ENCODE peak calls at places on chromosomes 7 and 10, in seven cellular contexts. D is globus pallidus, I is K562, Y is SW 1271, K is HT1080, C is substantia nigra, Q is A549. M is an unnamed sample.

GRCh38 chr7:69732203-69732602 is 133.9 kb downstream of the AUTS2 start:
- DNase-seq in C (no peak), K (peak), I (no peak), Y (no peak), Q (peak), D (no peak), M (peak)

GRCh38 chr7:32574626-32575025 is 79.3 kb downstream of the AVL9 start:
- DNase-seq in C (no peak), D (no peak), K (no peak), Y (no peak), I (no peak), Q (no peak), M (no peak)

GRCh38 chr10:117476716-117477115 is 65.8 kb upstream of the EMX2 start:
- DNase-seq in Y (no peak), C (no peak), D (no peak), K (no peak), I (no peak), Q (no peak), M (no peak)

GRCh38 chr10:47098238-47098637 is 187.0 kb downstream of the PTPN20 start:
- DNase-seq in C (no peak), I (no peak), Y (no peak), Q (no peak), D (no peak), K (no peak), M (no peak)

GRCh38 chr7:39624202-39624807 is 933 bp downstream of the RALA start:
- DNase-seq in I (peak), Q (peak), C (no peak), K (peak), Y (no peak), D (peak), M (peak)

GRCh38 chr7:113763226-113763625 is 155.6 kb downstream of the PPP1R3A start:
- DNase-seq in K (no peak), Y (no peak), C (no peak), D (no peak), I (no peak), Q (no peak), M (no peak)

GRCh38 chr10:113709221-113709838 is 29.6 kb downstream of the CASP7 start:
- DNase-seq in C (no peak), D (no peak), K (peak), Q (peak), I (no peak), Y (peak), M (peak)

GRCh38 chr10:88880287-88881094 is 446 bp downstream of the STAMBPL1 start:
- DNase-seq in Q (peak), C (peak), Y (peak), I (peak), K (peak), D (peak), M (peak)

GRCh38 chr10:35165112-35165511 is 38.5 kb downstream of the CREM start:
- DNase-seq in Y (no peak), C (no peak), Q (no peak), K (no peak), I (no peak), D (no peak), M (no peak)

GRCh38 chr7:80439894-80440811 is 71.7 kb downstream of the GNAT3 start:
- DNase-seq in Y (no peak), I (no peak), K (peak), Q (no peak), C (no peak), D (no peak), M (peak)

GRCh38 chr10:21607907-21608306 is 73.9 kb downstream of the MLLT10 start:
- DNase-seq in Q (no peak), D (no peak), Y (no peak), I (no peak), K (no peak), C (no peak), M (no peak)

GRCh38 chr10:75971402-75972211 is 540.2 kb downstream of the LRMDA start:
- DNase-seq in K (peak), Y (no peak), D (no peak), Q (no peak), C (no peak), I (no peak), M (peak)

GRCh38 chr10:63166742-63167258 is 33.7 kb downstream of the NRBF2 start:
- DNase-seq in C (no peak), K (peak), Q (peak), D (peak), I (peak), Y (peak), M (peak)

GRCh38 chr7:18902892-18903291 is 214.5 kb downstream of the TWIST1 start:
- DNase-seq in C (no peak), K (no peak), Y (no peak), I (no peak), D (no peak), Q (no peak), M (no peak)

GRCh38 chr7:124812764-124813163 is 47.2 kb upstream of the GPR37 start:
- DNase-seq in Q (no peak), D (no peak), I (no peak), K (no peak), C (no peak), Y (no peak), M (no peak)

GRCh38 chr7:35987016-35987415 is 166.0 kb upstream of the EEPD1 start:
- DNase-seq in Q (no peak), K (no peak), I (no peak), C (no peak), D (no peak), Y (no peak), M (no peak)

GRCh38 chr7:5210751-5211338 is 20.8 kb downstream of the WIPI2 start:
- DNase-seq in I (no peak), C (no peak), Y (no peak), K (no peak), Q (no peak), D (no peak), M (no peak)

GRCh38 chr10:96324447-96324846 is 20.2 kb downstream of the DNTT start:
- DNase-seq in D (no peak), Q (no peak), C (no peak), I (no peak), K (no peak), Y (no peak), M (no peak)

GRCh38 chr7:36487756-36488336 is 98.2 kb downstream of the ANLN start:
- DNase-seq in I (peak), K (peak), Q (peak), Y (peak), C (no peak), D (peak), M (peak)

GRCh38 chr10:8095962-8096361 is 41.5 kb downstream of the GATA3 start:
- DNase-seq in I (no peak), C (no peak), D (no peak), Q (no peak), K (no peak), Y (no peak), M (no peak)

GRCh38 chr10:70331160-70331485 is 47.3 kb upstream of the NPFFR1 start:
- DNase-seq in D (no peak), Y (no peak), Q (no peak), K (no peak), I (no peak), C (no peak), M (no peak)

GRCh38 chr7:128410092-128410665 is 397 bp upstream of the IMPDH1 start:
- DNase-seq in D (no peak), K (peak), Y (peak), Q (peak), C (no peak), I (peak), M (peak)

GRCh38 chr10:24257588-24257987 is 48.6 kb downstream of the KIAA1217 start:
- DNase-seq in Y (no peak), C (no peak), K (no peak), I (no peak), Q (no peak), D (no peak), M (no peak)

GRCh38 chr7:33107136-33108066 is 1.8 kb downstream of the RP9 start:
- DNase-seq in D (peak), I (peak), Q (peak), C (no peak), Y (peak), K (peak), M (peak)

GRCh38 chr10:53898532-53898931 is 902.5 kb downstream of the PCDH15 start:
- DNase-seq in D (no peak), Y (no peak), K (no peak), C (no peak), I (no peak), Q (no peak), M (no peak)

M was measured in H4.